ENCODE peak calls at places on chromosome 20, in eight cellular contexts. One of them, this sample, is unnamed.

GRCh38 chr20:2740702-2741101 is 48.1 kb downstream of the EBF4 start:
- DNase-seq in SK-N-SH: no peak
- DNase-seq in A549: no peak
- DNase-seq in WTC11: no peak
- DNase-seq in K562: no peak
- DNase-seq in IMR-90: no peak
- DNase-seq in H1: no peak
- DNase-seq in GM12878: no peak
- DNase-seq in this sample: no peak

GRCh38 chr20:19974621-19975435 is 42.3 kb upstream of the NAA20 start:
- DNase-seq in SK-N-SH: peak
- DNase-seq in A549: peak
- DNase-seq in WTC11: no peak
- DNase-seq in K562: no peak
- DNase-seq in IMR-90: peak
- DNase-seq in H1: peak
- DNase-seq in GM12878: no peak
- DNase-seq in this sample: no peak

GRCh38 chr20:32681175-32682084 is 7.7 kb upstream of the C20orf203 start:
- DNase-seq in SK-N-SH: peak
- DNase-seq in A549: no peak
- DNase-seq in WTC11: peak
- DNase-seq in K562: peak
- DNase-seq in IMR-90: peak
- DNase-seq in H1: peak
- DNase-seq in GM12878: no peak
- DNase-seq in this sample: no peak

GRCh38 chr20:32036252-32036651 is 15.8 kb upstream of the HCK start:
- DNase-seq in SK-N-SH: no peak
- DNase-seq in A549: no peak
- DNase-seq in WTC11: no peak
- DNase-seq in K562: no peak
- DNase-seq in IMR-90: no peak
- DNase-seq in H1: no peak
- DNase-seq in GM12878: no peak
- DNase-seq in this sample: no peak

GRCh38 chr20:37525810-37526209 is 1.9 kb downstream of the BLCAP start:
- DNase-seq in SK-N-SH: no peak
- DNase-seq in A549: no peak
- DNase-seq in WTC11: no peak
- DNase-seq in K562: no peak
- DNase-seq in IMR-90: no peak
- DNase-seq in H1: no peak
- DNase-seq in GM12878: no peak
- DNase-seq in this sample: no peak

GRCh38 chr20:17666491-17666890 is 15.6 kb downstream of the RRBP1 start:
- DNase-seq in SK-N-SH: no peak
- DNase-seq in A549: no peak
- DNase-seq in WTC11: no peak
- DNase-seq in K562: no peak
- DNase-seq in IMR-90: peak
- DNase-seq in H1: no peak
- DNase-seq in GM12878: no peak
- DNase-seq in this sample: no peak

GRCh38 chr20:13270211-13270610 is 49.1 kb downstream of the ISM1 start:
- DNase-seq in SK-N-SH: no peak
- DNase-seq in A549: no peak
- DNase-seq in WTC11: no peak
- DNase-seq in K562: no peak
- DNase-seq in IMR-90: no peak
- DNase-seq in H1: no peak
- DNase-seq in GM12878: no peak
- DNase-seq in this sample: no peak

GRCh38 chr20:49375170-49375569 is 97.3 kb upstream of the ZNFX1 start:
- DNase-seq in SK-N-SH: no peak
- DNase-seq in A549: no peak
- DNase-seq in WTC11: no peak
- DNase-seq in K562: no peak
- DNase-seq in IMR-90: no peak
- DNase-seq in H1: no peak
- DNase-seq in GM12878: no peak
- DNase-seq in this sample: no peak

GRCh38 chr20:54361485-54361884 is 113.9 kb upstream of the DOK5 start:
- DNase-seq in SK-N-SH: no peak
- DNase-seq in A549: no peak
- DNase-seq in WTC11: no peak
- DNase-seq in K562: no peak
- DNase-seq in IMR-90: no peak
- DNase-seq in H1: no peak
- DNase-seq in GM12878: no peak
- DNase-seq in this sample: no peak

GRCh38 chr20:31837896-31838397 is 7.5 kb downstream of the FOXS1 start:
- DNase-seq in SK-N-SH: no peak
- DNase-seq in A549: peak
- DNase-seq in WTC11: no peak
- DNase-seq in K562: peak
- DNase-seq in IMR-90: peak
- DNase-seq in H1: no peak
- DNase-seq in GM12878: no peak
- DNase-seq in this sample: no peak

GRCh38 chr20:8547035-8547649 is 415.1 kb downstream of the PLCB1 start:
- DNase-seq in SK-N-SH: no peak
- DNase-seq in A549: no peak
- DNase-seq in WTC11: no peak
- DNase-seq in K562: no peak
- DNase-seq in IMR-90: no peak
- DNase-seq in H1: no peak
- DNase-seq in GM12878: no peak
- DNase-seq in this sample: no peak

GRCh38 chr20:40513010-40513409 is 176.0 kb downstream of the MAFB start:
- DNase-seq in SK-N-SH: no peak
- DNase-seq in A549: no peak
- DNase-seq in WTC11: no peak
- DNase-seq in K562: no peak
- DNase-seq in IMR-90: no peak
- DNase-seq in H1: no peak
- DNase-seq in GM12878: no peak
- DNase-seq in this sample: no peak

GRCh38 chr20:9270831-9271230 is 201.9 kb downstream of the PLCB4 start:
- DNase-seq in SK-N-SH: no peak
- DNase-seq in A549: peak
- DNase-seq in WTC11: no peak
- DNase-seq in K562: no peak
- DNase-seq in IMR-90: peak
- DNase-seq in H1: no peak
- DNase-seq in GM12878: no peak
- DNase-seq in this sample: no peak

GRCh38 chr20:18421608-18422007 is 45.2 kb downstream of the DZANK1 start:
- DNase-seq in SK-N-SH: no peak
- DNase-seq in A549: no peak
- DNase-seq in WTC11: no peak
- DNase-seq in K562: no peak
- DNase-seq in IMR-90: no peak
- DNase-seq in H1: no peak
- DNase-seq in GM12878: no peak
- DNase-seq in this sample: no peak

GRCh38 chr20:25399038-25399430 is 8.4 kb upstream of the ABHD12 start:
- DNase-seq in SK-N-SH: peak
- DNase-seq in A549: peak
- DNase-seq in WTC11: no peak
- DNase-seq in K562: peak
- DNase-seq in IMR-90: peak
- DNase-seq in H1: no peak
- DNase-seq in GM12878: no peak
- DNase-seq in this sample: peak

GRCh38 chr20:62805365-62805710 is 703 bp downstream of the OGFR start:
- DNase-seq in SK-N-SH: peak
- DNase-seq in A549: no peak
- DNase-seq in WTC11: no peak
- DNase-seq in K562: no peak
- DNase-seq in IMR-90: no peak
- DNase-seq in H1: peak
- DNase-seq in GM12878: no peak
- DNase-seq in this sample: no peak

GRCh38 chr20:23937303-23938117 is 51.1 kb downstream of the GGTLC1 start:
- DNase-seq in SK-N-SH: peak
- DNase-seq in A549: peak
- DNase-seq in WTC11: peak
- DNase-seq in K562: peak
- DNase-seq in IMR-90: peak
- DNase-seq in H1: peak
- DNase-seq in GM12878: peak
- DNase-seq in this sample: peak

GRCh38 chr20:36856196-36856595 is 19.7 kb upstream of the TLDC2 start:
- DNase-seq in SK-N-SH: no peak
- DNase-seq in A549: no peak
- DNase-seq in WTC11: no peak
- DNase-seq in K562: no peak
- DNase-seq in IMR-90: no peak
- DNase-seq in H1: no peak
- DNase-seq in GM12878: no peak
- DNase-seq in this sample: no peak

GRCh38 chr20:32017711-32018251 is 7.5 kb downstream of the CCM2L start:
- DNase-seq in SK-N-SH: peak
- DNase-seq in A549: peak
- DNase-seq in WTC11: peak
- DNase-seq in K562: peak
- DNase-seq in IMR-90: no peak
- DNase-seq in H1: peak
- DNase-seq in GM12878: no peak
- DNase-seq in this sample: peak

GRCh38 chr20:37326666-37327065 is 19.3 kb upstream of the SRC start:
- DNase-seq in SK-N-SH: no peak
- DNase-seq in A549: no peak
- DNase-seq in WTC11: no peak
- DNase-seq in K562: no peak
- DNase-seq in IMR-90: no peak
- DNase-seq in H1: no peak
- DNase-seq in GM12878: no peak
- DNase-seq in this sample: no peak

DNA sequence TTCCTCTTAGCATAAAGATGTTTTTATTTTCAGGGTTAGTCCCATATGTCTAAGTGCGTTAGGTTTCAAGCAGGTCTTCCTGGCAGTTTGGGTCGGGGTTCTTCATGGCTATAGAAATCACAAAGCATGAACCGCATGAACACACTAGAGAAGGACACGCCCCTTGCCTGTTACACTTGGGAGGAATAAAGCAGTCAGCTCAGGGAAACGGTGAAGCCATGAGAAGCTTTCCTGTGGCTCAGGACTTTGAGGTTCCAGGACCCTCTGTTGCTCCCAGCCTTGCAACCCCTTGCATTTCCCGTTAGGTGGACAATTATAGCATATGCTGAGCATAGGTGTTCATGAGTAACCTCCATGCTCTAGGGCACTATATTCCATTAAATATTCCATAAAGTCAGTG is 96.7 kb downstream of the SYCP2 start:
- DNase-seq in SK-N-SH: no peak
- DNase-seq in A549: no peak
- DNase-seq in WTC11: no peak
- DNase-seq in K562: no peak
- DNase-seq in IMR-90: no peak
- DNase-seq in H1: peak
- DNase-seq in GM12878: no peak
- DNase-seq in this sample: no peak
- TF ChIP-seq USF2 in SK-N-SH: no peak
- TF ChIP-seq USF2 in A549: no peak
- TF ChIP-seq USF2 in WTC11: no peak
- TF ChIP-seq USF2 in K562: no peak
- TF ChIP-seq USF2 in IMR-90: no peak
- TF ChIP-seq USF2 in H1: no peak
- TF ChIP-seq USF2 in GM12878: no peak
- TF ChIP-seq USF2 in this sample: no peak

GRCh38 chr20:34022154-34022842 is 28.6 kb downstream of the RALY start:
- DNase-seq in SK-N-SH: peak
- DNase-seq in A549: peak
- DNase-seq in WTC11: no peak
- DNase-seq in K562: no peak
- DNase-seq in IMR-90: no peak
- DNase-seq in H1: no peak
- DNase-seq in GM12878: peak
- DNase-seq in this sample: peak
- TF ChIP-seq USF2 in SK-N-SH: no peak
- TF ChIP-seq USF2 in A549: no peak
- TF ChIP-seq USF2 in WTC11: no peak
- TF ChIP-seq USF2 in K562: no peak
- TF ChIP-seq USF2 in IMR-90: no peak
- TF ChIP-seq USF2 in H1: no peak
- TF ChIP-seq USF2 in GM12878: no peak
- TF ChIP-seq USF2 in this sample: no peak

DNA sequence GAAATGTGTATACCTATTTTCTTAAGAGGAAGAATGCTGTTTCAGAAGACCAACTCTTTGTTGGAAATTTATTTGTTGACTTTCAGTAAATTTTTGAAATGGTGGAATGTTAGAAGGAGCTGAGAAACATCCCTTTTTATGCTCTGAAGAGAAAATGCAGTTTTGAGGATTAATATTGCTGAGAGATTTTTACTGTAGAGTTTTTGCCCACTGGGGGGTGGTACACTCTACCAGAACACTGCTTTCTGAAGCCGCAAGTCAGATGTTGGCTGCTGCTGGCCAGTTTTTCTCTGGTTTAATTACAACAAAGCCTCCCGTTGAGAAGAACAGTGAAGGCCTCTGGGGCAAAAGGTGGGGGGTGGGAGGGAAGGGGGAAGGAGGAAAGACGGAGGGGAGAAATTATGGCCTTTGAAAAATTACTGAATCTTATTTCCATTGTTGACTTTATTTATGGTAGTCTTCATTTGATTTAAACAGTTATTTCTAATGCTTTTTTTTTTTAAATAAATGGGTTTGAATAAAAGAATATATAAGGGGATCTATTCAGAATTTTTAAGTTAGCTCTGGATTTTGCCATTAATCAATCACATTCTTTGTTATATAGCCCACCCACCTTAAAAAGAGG is 3.0 kb downstream of the FLRT3 start:
- DNase-seq in SK-N-SH: peak
- DNase-seq in A549: peak
- DNase-seq in WTC11: peak
- DNase-seq in K562: no peak
- DNase-seq in IMR-90: peak
- DNase-seq in H1: no peak
- DNase-seq in GM12878: no peak
- DNase-seq in this sample: peak
- TF ChIP-seq USF2 in SK-N-SH: no peak
- TF ChIP-seq USF2 in A549: no peak
- TF ChIP-seq USF2 in WTC11: no peak
- TF ChIP-seq USF2 in K562: no peak
- TF ChIP-seq USF2 in IMR-90: no peak
- TF ChIP-seq USF2 in H1: no peak
- TF ChIP-seq USF2 in GM12878: no peak
- TF ChIP-seq USF2 in this sample: no peak

GRCh38 chr20:58289143-58289542 is 20.4 kb upstream of the RAB22A start:
- DNase-seq in SK-N-SH: no peak
- DNase-seq in A549: no peak
- DNase-seq in WTC11: no peak
- DNase-seq in K562: no peak
- DNase-seq in IMR-90: no peak
- DNase-seq in H1: no peak
- DNase-seq in GM12878: no peak
- DNase-seq in this sample: no peak

GRCh38 chr20:58287638-58288037 is 21.9 kb upstream of the RAB22A start:
- DNase-seq in SK-N-SH: no peak
- DNase-seq in A549: no peak
- DNase-seq in WTC11: no peak
- DNase-seq in K562: no peak
- DNase-seq in IMR-90: no peak
- DNase-seq in H1: no peak
- DNase-seq in GM12878: no peak
- DNase-seq in this sample: no peak

GRCh38 chr20:58286729-58287128 is 22.8 kb upstream of the RAB22A start:
- DNase-seq in SK-N-SH: no peak
- DNase-seq in A549: no peak
- DNase-seq in WTC11: no peak
- DNase-seq in K562: no peak
- DNase-seq in IMR-90: no peak
- DNase-seq in H1: no peak
- DNase-seq in GM12878: no peak
- DNase-seq in this sample: no peak
- TF ChIP-seq USF2 in SK-N-SH: no peak
- TF ChIP-seq USF2 in A549: no peak
- TF ChIP-seq USF2 in WTC11: no peak
- TF ChIP-seq USF2 in K562: no peak
- TF ChIP-seq USF2 in IMR-90: no peak
- TF ChIP-seq USF2 in H1: no peak
- TF ChIP-seq USF2 in GM12878: no peak
- TF ChIP-seq USF2 in this sample: no peak